ENCODE peak calls at places on chromosomes 13 and 19, in six cellular contexts. C is activated T-cell treated with anti-CD3 and anti-CD28 coated beads, Interleukin-2, amount 50 U/mL, for 72 hours; G is gastrocnemius medialis; U is Panc1; Y is left lung; R is psoas muscle. T is an unnamed sample.

GRCh38 chr13:93341517-93341916 is 114.9 kb downstream of the GPC6 start:
- ATAC-seq in C (no peak), G (no peak), U (no peak), Y (no peak), R (no peak), T (no peak)

GRCh38 chr13:99034333-99035085 is 56.6 kb upstream of the DOCK9 start:
- ATAC-seq in C (no peak), G (no peak), U (no peak), Y (peak), R (no peak), T (no peak)

GRCh38 chr19:38813323-38813722 is 578 bp upstream of the LGALS4 start:
- ATAC-seq in C (no peak), G (no peak), U (peak), Y (no peak), R (peak), T (no peak)

GRCh38 chr19:30733826-30734550 is 361.8 kb downstream of the ZNF536 start:
- ATAC-seq in C (no peak), G (no peak), U (no peak), Y (no peak), R (no peak), T (no peak)

GRCh38 chr13:92303428-92303827 is 905.0 kb downstream of the GPC5 start:
- ATAC-seq in C (no peak), G (no peak), U (no peak), Y (no peak), R (no peak), T (no peak)

GRCh38 chr19:49781394-49781793 is 14.6 kb downstream of the AP2A1 start:
- ATAC-seq in C (no peak), G (no peak), U (no peak), Y (no peak), R (no peak), T (no peak)

GRCh38 chr13:51739403-51740112 is 64.4 kb downstream of the DHRS12 start:
- ATAC-seq in C (no peak), G (peak), U (no peak), Y (peak), R (peak), T (no peak)

GRCh38 chr13:48159436-48160225 is 64.7 kb upstream of the MED4 start:
- ATAC-seq in C (peak), G (no peak), U (no peak), Y (no peak), R (no peak), T (peak)

GRCh38 chr13:93398167-93398566 is 171.6 kb downstream of the GPC6 start:
- ATAC-seq in C (no peak), G (no peak), U (no peak), Y (no peak), R (no peak), T (no peak)

GRCh38 chr13:28623782-28624706 is 34.9 kb upstream of the POMP start:
- ATAC-seq in C (peak), G (no peak), U (no peak), Y (no peak), R (no peak), T (no peak)

T was measured in activated T-helper 17 cell treated with anti-CD3 and anti-CD28 coated beads, Interleukin-2, amount 50 U/mL, for 72 hours.